ENCODE peak calls at places on chromosomes 3 and 15, in seven cellular contexts. U is foreskin fibroblast, N is colonic mucosa, G is MM.1S, K is uterus, Y is fibroblast of pulmonary artery, H is spleen. S is an unnamed sample.

GRCh38 chr3:168981396-168981795 is 682.1 kb downstream of the MECOM start:
- DNase-seq in Y (no peak), N (no peak), K (no peak), G (no peak), U (peak; percentile 33), H (no peak), S (no peak)

GRCh38 chr15:72379856-72380255 is 4.0 kb upstream of the HEXA start:
- DNase-seq in H (no peak), G (no peak), N (no peak), Y (no peak), K (no peak), U (no peak), S (no peak)

GRCh38 chr15:41215708-41216107 is 14.8 kb downstream of the EXD1 start:
- DNase-seq in Y (no peak), N (no peak), H (no peak), U (no peak), G (no peak), K (no peak), S (no peak)

GRCh38 chr3:173902866-173903265 is 505.3 kb downstream of the NLGN1 start:
- DNase-seq in K (no peak), Y (no peak), U (peak; percentile 51), N (no peak), G (no peak), H (no peak), S (no peak)

GRCh38 chr3:175940881-175941280 is 1081.7 kb downstream of the NAALADL2 start:
- DNase-seq in H (peak; percentile 50), G (peak; percentile 64), Y (no peak), N (no peak), U (no peak), K (no peak), S (no peak)

GRCh38 chr3:30294241-30294667 is 312.1 kb upstream of the TGFBR2 start:
- DNase-seq in U (peak; percentile 58), Y (peak; percentile 53), N (no peak), K (no peak), G (no peak), H (no peak), S (no peak)

GRCh38 chr15:67076147-67076843 is 10.9 kb downstream of the SMAD3 start:
- DNase-seq in Y (peak; percentile 86), H (no peak), G (no peak), K (no peak), U (peak; percentile 85), N (no peak), S (peak; percentile 75)

GRCh38 chr3:12423918-12424634 is 60.2 kb upstream of the TSEN2 start:
- DNase-seq in U (peak; percentile 81), G (no peak), K (no peak), Y (peak; percentile 54), H (no peak), N (no peak), S (peak; percentile 47)

GRCh38 chr15:88878720-88879184 is 16.6 kb downstream of the HAPLN3 start:
- DNase-seq in U (peak; percentile 73), N (no peak), H (no peak), K (no peak), G (peak; percentile 67), Y (peak; percentile 55), S (peak; percentile 60)

GRCh38 chr3:185831195-185831594 is 6.4 kb upstream of the IGF2BP2 start:
- DNase-seq in Y (no peak), N (no peak), H (no peak), K (no peak), U (no peak), G (no peak), S (no peak)

GRCh38 chr3:194806991-194807685 is 121.5 kb downstream of the FAM43A start:
- DNase-seq in U (peak; percentile 73), K (no peak), H (no peak), Y (peak; percentile 52), G (no peak), N (no peak), S (peak; percentile 40)

GRCh38 chr3:122974764-122975162 is 52.8 kb downstream of the SEMA5B start:
- DNase-seq in N (no peak), G (no peak), H (no peak), Y (peak; percentile 63), U (peak; percentile 59), K (peak; percentile 85), S (peak; percentile 44)

GRCh38 chr3:29705906-29706507 is 425.1 kb downstream of the RBMS3 start:
- DNase-seq in G (no peak), K (no peak), H (no peak), U (no peak), N (no peak), Y (no peak), S (no peak)

GRCh38 chr3:62874398-62875102 is 666 bp downstream of the CADPS start:
- DNase-seq in G (no peak), N (peak; percentile 33), K (no peak), H (no peak), U (peak; percentile 8), Y (no peak), S (no peak)

GRCh38 chr15:92817339-92817886 is 82.7 kb upstream of the CHD2 start:
- DNase-seq in H (no peak), N (no peak), Y (no peak), U (no peak), K (no peak), G (no peak), S (no peak)

GRCh38 chr3:13932578-13933295 is 52.9 kb upstream of the WNT7A start:
- DNase-seq in H (no peak), N (no peak), G (no peak), Y (no peak), K (no peak), U (peak; percentile 17), S (no peak)

GRCh38 chr3:66997560-66998074 is 490 bp upstream of the KBTBD8 start:
- DNase-seq in H (peak; percentile 77), N (peak; percentile 28), Y (no peak), U (peak; percentile 79), G (peak; percentile 12), K (peak; percentile 25), S (peak; percentile 86)

GRCh38 chr15:60972301-60972700 is 256.8 kb downstream of the RORA start:
- DNase-seq in K (no peak), N (no peak), Y (peak; percentile 73), U (peak; percentile 90), H (no peak), G (no peak), S (peak; percentile 62)

GRCh38 chr15:71804226-71804625 is 6.1 kb upstream of the NR2E3 start:
- DNase-seq in Y (no peak), H (no peak), U (no peak), K (no peak), N (no peak), G (peak; percentile 24), S (no peak)

GRCh38 chr15:88513195-88513594 is 33.3 kb downstream of the DET1 start:
- DNase-seq in Y (no peak), N (no peak), U (peak; percentile 56), H (no peak), G (no peak), K (no peak), S (peak; percentile 76)

GRCh38 chr3:15964605-15965061 is 166.9 kb upstream of the ANKRD28 start:
- DNase-seq in Y (peak; percentile 15), G (no peak), K (no peak), U (peak; percentile 68), N (no peak), H (no peak), S (peak; percentile 52)

GRCh38 chr3:40921251-40921650 is 278.1 kb upstream of the CTNNB1 start:
- DNase-seq in N (no peak), K (no peak), Y (no peak), G (no peak), H (no peak), U (no peak), S (no peak)
- H3K4me3 ChIP-seq in N (no peak overlapping the region), K (no peak overlapping the region), Y (no peak overlapping the region), G (no peak overlapping the region), H (no peak overlapping the region), U (no peak overlapping the region), S (no peak overlapping the region)

DNA sequence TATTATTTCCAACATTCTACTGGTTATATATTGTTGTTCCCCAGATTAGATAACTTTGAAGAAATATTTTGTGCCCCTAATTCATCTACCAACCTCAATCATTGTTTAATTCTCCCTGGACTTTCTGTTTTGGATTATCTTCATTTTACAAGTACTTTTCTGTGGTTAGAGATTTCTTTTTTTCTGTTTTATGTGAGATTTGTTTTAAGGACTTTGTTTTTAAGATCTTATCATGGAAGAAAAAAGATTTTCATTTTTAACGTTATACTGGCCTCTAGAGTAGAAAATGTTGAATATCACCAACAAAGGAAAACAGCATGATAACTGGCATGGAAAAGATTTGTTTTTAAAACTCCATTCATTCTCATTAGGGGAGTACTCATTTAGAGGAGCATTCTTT is 210.9 kb upstream of the KCNMB2 start:
- DNase-seq in H (no peak), K (no peak), G (peak; percentile 28), N (no peak), U (peak; percentile 49), Y (peak; percentile 77), S (peak; percentile 71)
- TF ChIP-seq CTCF in H (no peak), K (peak; percentile 59), G (peak; percentile 44), N (peak; percentile 29), U (peak; percentile 16), Y (peak; percentile 50), S (peak; percentile 52)

DNA sequence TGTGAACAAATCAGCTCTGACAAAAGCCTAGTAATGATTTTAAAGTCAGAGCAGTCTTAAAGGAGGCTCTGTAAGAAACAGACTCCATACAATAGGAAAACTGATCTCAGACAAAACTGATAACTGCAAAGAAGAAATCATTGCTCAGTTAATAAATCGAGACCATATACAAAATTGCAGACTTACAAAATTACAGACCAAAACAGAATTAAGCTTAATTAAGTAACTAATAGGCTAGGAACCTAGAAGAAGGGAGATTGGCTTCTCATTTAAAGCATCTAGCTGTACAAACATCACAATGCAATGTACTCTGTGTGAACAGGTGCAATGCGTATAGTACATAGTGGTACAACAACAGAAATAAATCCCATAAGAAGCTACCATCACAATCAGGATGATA is 46.3 kb downstream of the ZBTB20 start:
- DNase-seq in G (no peak), U (peak; percentile 7), N (no peak), K (no peak), H (no peak), Y (no peak), S (no peak)
- H3K4me3 ChIP-seq in G (no peak overlapping the region), U (peak overlapping the region; percentile 43), N (peak overlapping the region; percentile 14), K (peak overlapping the region; percentile 28), H (no peak overlapping the region), Y (peak overlapping the region; percentile 56), S (no peak overlapping the region)

GRCh38 chr3:127366383-127366782 is 78.5 kb upstream of the PRR20G start:
- DNase-seq in U (peak; percentile 6), H (peak; percentile 6), Y (no peak), G (no peak), K (no peak), N (no peak), S (no peak)
- TF ChIP-seq CTCF in U (peak; percentile 15), H (no peak), Y (no peak), G (no peak), K (no peak), N (no peak), S (peak; percentile 11)